ENCODE peak calls at places on chromosomes 1 and 21, in eight cellular contexts. One of them, this sample, is unnamed.
A peak's percentile ranks its signal among the peaks of the same experiment; 100 is the strongest.

GRCh38 chr21:37072239-37072987 is 458 bp downstream of the PIGP start:
- DNase-seq in activated CD4-positive, alpha-beta memory T cell treated with anti-CD3 and anti-CD28 coated beads, Interleukin-2, amount 10 ng/mL, durations not matched to agents 7 days and 5 days: peak; percentile 73
- DNase-seq in left colon: no peak
- DNase-seq in activated T-cell treated with anti-CD3 and anti-CD28 coated beads, Interleukin-2, amount 50 U/mL, for 4 hours: peak; percentile 62
- DNase-seq in CD4-positive, alpha-beta T cell: peak; percentile 57
- DNase-seq in HT1080: peak; percentile 19
- DNase-seq in PC-3: peak; percentile 62
- DNase-seq in kidney epithelial cell: no peak
- DNase-seq in this sample: peak; percentile 78

GRCh38 chr1:206568256-206568655 is 44.0 kb downstream of the EIF2D start:
- DNase-seq in CD4-positive, alpha-beta T cell: no peak
- DNase-seq in activated CD4-positive, alpha-beta memory T cell treated with anti-CD3 and anti-CD28 coated beads, Interleukin-2, amount 10 ng/mL, durations not matched to agents 7 days and 5 days: no peak
- DNase-seq in kidney epithelial cell: no peak
- DNase-seq in PC-3: no peak
- DNase-seq in activated T-cell treated with anti-CD3 and anti-CD28 coated beads, Interleukin-2, amount 50 U/mL, for 4 hours: no peak
- DNase-seq in HT1080: peak; percentile 96
- DNase-seq in left colon: no peak
- DNase-seq in this sample: no peak

GRCh38 chr1:24351247-24351646 is 32.1 kb downstream of the GRHL3 start:
- DNase-seq in left colon: no peak
- DNase-seq in activated CD4-positive, alpha-beta memory T cell treated with anti-CD3 and anti-CD28 coated beads, Interleukin-2, amount 10 ng/mL, durations not matched to agents 7 days and 5 days: peak; percentile 18
- DNase-seq in activated T-cell treated with anti-CD3 and anti-CD28 coated beads, Interleukin-2, amount 50 U/mL, for 4 hours: no peak
- DNase-seq in CD4-positive, alpha-beta T cell: no peak
- DNase-seq in kidney epithelial cell: no peak
- DNase-seq in HT1080: no peak
- DNase-seq in PC-3: no peak
- DNase-seq in this sample: no peak

GRCh38 chr1:168553680-168554553 is 10.1 kb upstream of the XCL2 start:
- DNase-seq in PC-3: no peak
- DNase-seq in CD4-positive, alpha-beta T cell: no peak
- DNase-seq in activated T-cell treated with anti-CD3 and anti-CD28 coated beads, Interleukin-2, amount 50 U/mL, for 4 hours: no peak
- DNase-seq in activated CD4-positive, alpha-beta memory T cell treated with anti-CD3 and anti-CD28 coated beads, Interleukin-2, amount 10 ng/mL, durations not matched to agents 7 days and 5 days: no peak
- DNase-seq in kidney epithelial cell: no peak
- DNase-seq in left colon: no peak
- DNase-seq in HT1080: no peak
- DNase-seq in this sample: no peak

GRCh38 chr1:39639333-39640130 is at the start of gene HEYL:
- DNase-seq in activated T-cell treated with anti-CD3 and anti-CD28 coated beads, Interleukin-2, amount 50 U/mL, for 4 hours: peak; percentile 70
- DNase-seq in CD4-positive, alpha-beta T cell: peak; percentile 25
- DNase-seq in PC-3: no peak
- DNase-seq in HT1080: no peak
- DNase-seq in activated CD4-positive, alpha-beta memory T cell treated with anti-CD3 and anti-CD28 coated beads, Interleukin-2, amount 10 ng/mL, durations not matched to agents 7 days and 5 days: peak; percentile 68
- DNase-seq in left colon: peak; percentile 79
- DNase-seq in kidney epithelial cell: no peak
- DNase-seq in this sample: no peak

GRCh38 chr1:9253706-9254105 is 19.1 kb downstream of the H6PD start:
- DNase-seq in HT1080: no peak
- DNase-seq in activated CD4-positive, alpha-beta memory T cell treated with anti-CD3 and anti-CD28 coated beads, Interleukin-2, amount 10 ng/mL, durations not matched to agents 7 days and 5 days: no peak
- DNase-seq in activated T-cell treated with anti-CD3 and anti-CD28 coated beads, Interleukin-2, amount 50 U/mL, for 4 hours: no peak
- DNase-seq in kidney epithelial cell: no peak
- DNase-seq in left colon: no peak
- DNase-seq in PC-3: no peak
- DNase-seq in CD4-positive, alpha-beta T cell: no peak
- DNase-seq in this sample: no peak

GRCh38 chr1:60088620-60089155 is 15.1 kb upstream of the C1orf87 start:
- DNase-seq in PC-3: peak; percentile 30
- DNase-seq in activated T-cell treated with anti-CD3 and anti-CD28 coated beads, Interleukin-2, amount 50 U/mL, for 4 hours: no peak
- DNase-seq in HT1080: no peak
- DNase-seq in left colon: no peak
- DNase-seq in activated CD4-positive, alpha-beta memory T cell treated with anti-CD3 and anti-CD28 coated beads, Interleukin-2, amount 10 ng/mL, durations not matched to agents 7 days and 5 days: no peak
- DNase-seq in CD4-positive, alpha-beta T cell: no peak
- DNase-seq in kidney epithelial cell: no peak
- DNase-seq in this sample: no peak

GRCh38 chr21:35476616-35477395 is 427.7 kb upstream of the RUNX1 start:
- DNase-seq in kidney epithelial cell: no peak
- DNase-seq in HT1080: peak; percentile 56
- DNase-seq in activated CD4-positive, alpha-beta memory T cell treated with anti-CD3 and anti-CD28 coated beads, Interleukin-2, amount 10 ng/mL, durations not matched to agents 7 days and 5 days: no peak
- DNase-seq in left colon: no peak
- DNase-seq in PC-3: peak; percentile 54
- DNase-seq in CD4-positive, alpha-beta T cell: no peak
- DNase-seq in activated T-cell treated with anti-CD3 and anti-CD28 coated beads, Interleukin-2, amount 50 U/mL, for 4 hours: no peak
- DNase-seq in this sample: no peak

GRCh38 chr1:165327538-165327937 is 29.0 kb downstream of the LMX1A start:
- DNase-seq in activated CD4-positive, alpha-beta memory T cell treated with anti-CD3 and anti-CD28 coated beads, Interleukin-2, amount 10 ng/mL, durations not matched to agents 7 days and 5 days: no peak
- DNase-seq in PC-3: no peak
- DNase-seq in HT1080: no peak
- DNase-seq in activated T-cell treated with anti-CD3 and anti-CD28 coated beads, Interleukin-2, amount 50 U/mL, for 4 hours: no peak
- DNase-seq in left colon: no peak
- DNase-seq in CD4-positive, alpha-beta T cell: no peak
- DNase-seq in kidney epithelial cell: no peak
- DNase-seq in this sample: no peak

GRCh38 chr1:226985239-226985838 is 45.2 kb downstream of the COQ8A start:
- DNase-seq in CD4-positive, alpha-beta T cell: no peak
- DNase-seq in activated CD4-positive, alpha-beta memory T cell treated with anti-CD3 and anti-CD28 coated beads, Interleukin-2, amount 10 ng/mL, durations not matched to agents 7 days and 5 days: no peak
- DNase-seq in kidney epithelial cell: no peak
- DNase-seq in activated T-cell treated with anti-CD3 and anti-CD28 coated beads, Interleukin-2, amount 50 U/mL, for 4 hours: no peak
- DNase-seq in HT1080: no peak
- DNase-seq in PC-3: no peak
- DNase-seq in left colon: no peak
- DNase-seq in this sample: no peak

GRCh38 chr21:36854391-36854790 is 112.1 kb downstream of the HLCS start:
- DNase-seq in HT1080: peak; percentile 34
- DNase-seq in activated T-cell treated with anti-CD3 and anti-CD28 coated beads, Interleukin-2, amount 50 U/mL, for 4 hours: no peak
- DNase-seq in CD4-positive, alpha-beta T cell: no peak
- DNase-seq in activated CD4-positive, alpha-beta memory T cell treated with anti-CD3 and anti-CD28 coated beads, Interleukin-2, amount 10 ng/mL, durations not matched to agents 7 days and 5 days: no peak
- DNase-seq in kidney epithelial cell: no peak
- DNase-seq in left colon: peak; percentile 28
- DNase-seq in PC-3: peak; percentile 62
- DNase-seq in this sample: no peak

GRCh38 chr1:3787745-3788605 is 8.3 kb downstream of the LRRC47 start:
- DNase-seq in kidney epithelial cell: no peak
- DNase-seq in activated T-cell treated with anti-CD3 and anti-CD28 coated beads, Interleukin-2, amount 50 U/mL, for 4 hours: no peak
- DNase-seq in HT1080: no peak
- DNase-seq in left colon: no peak
- DNase-seq in activated CD4-positive, alpha-beta memory T cell treated with anti-CD3 and anti-CD28 coated beads, Interleukin-2, amount 10 ng/mL, durations not matched to agents 7 days and 5 days: no peak
- DNase-seq in CD4-positive, alpha-beta T cell: no peak
- DNase-seq in PC-3: no peak
- DNase-seq in this sample: no peak

This sample was measured in NCI-H1417 treated with DMSO at 0.1 percent for 48 hours.